ENCODE peak calls at places on chromosomes 13 and 19, in four cellular contexts. D is OCI-LY7, V is keratinocyte, T is HCT116. S is an unnamed sample. For H3K9me3 and H3K4me1, the result is how much of the 10 kb centered on the place peaks cover.

GRCh38 chr19:31226536-31226935 is 122.7 kb downstream of the TSHZ3 start:
- DNase-seq in D (no peak), V (no peak), T (no peak), S (no peak)

GRCh38 chr13:97822377-97822776 is 131.1 kb upstream of the IPO5 start:
- DNase-seq in D (no peak), V (no peak), T (no peak), S (no peak)

GRCh38 chr19:34173145-34173956 is 1.0 kb downstream of the LSM14A start:
- DNase-seq in D (peak), V (no peak), T (no peak), S (peak)

GRCh38 chr19:1081301-1082164 is 13.6 kb downstream of the POLR2E start:
- DNase-seq in D (no peak), V (no peak), T (no peak), S (no peak)

GRCh38 chr13:26721251-26721939 is 39.2 kb downstream of the GPR12 start:
- DNase-seq in D (no peak), V (no peak), T (no peak), S (no peak)

GRCh38 chr13:50400035-50400726 is 384.9 kb downstream of the KCNRG start:
- DNase-seq in D (no peak), V (no peak), T (no peak), S (peak)

GRCh38 chr13:40668335-40668734 is 1.9 kb upstream of the FOXO1 start:
- DNase-seq in D (peak), V (no peak), T (no peak), S (peak)

GRCh38 chr19:12042893-12043292 is 7.4 kb upstream of the ZNF433 start:
- DNase-seq in D (no peak), V (no peak), T (no peak), S (no peak)

GRCh38 chr19:39400997-39401548 is 5.6 kb upstream of the ZFP36 start:
- DNase-seq in D (peak), V (no peak), T (no peak), S (peak)

GRCh38 chr13:113097651-113098050 is 7.9 kb upstream of the F7 start:
- DNase-seq in D (no peak), V (no peak), T (no peak), S (no peak)

GRCh38 chr19:16625183-16625958 is 2.6 kb downstream of the MED26 start:
- DNase-seq in D (no peak), V (no peak), T (no peak), S (no peak)
- H3K4me2 ChIP-seq in D (peak), V (no peak), T (no peak), S (peak)

DNA sequence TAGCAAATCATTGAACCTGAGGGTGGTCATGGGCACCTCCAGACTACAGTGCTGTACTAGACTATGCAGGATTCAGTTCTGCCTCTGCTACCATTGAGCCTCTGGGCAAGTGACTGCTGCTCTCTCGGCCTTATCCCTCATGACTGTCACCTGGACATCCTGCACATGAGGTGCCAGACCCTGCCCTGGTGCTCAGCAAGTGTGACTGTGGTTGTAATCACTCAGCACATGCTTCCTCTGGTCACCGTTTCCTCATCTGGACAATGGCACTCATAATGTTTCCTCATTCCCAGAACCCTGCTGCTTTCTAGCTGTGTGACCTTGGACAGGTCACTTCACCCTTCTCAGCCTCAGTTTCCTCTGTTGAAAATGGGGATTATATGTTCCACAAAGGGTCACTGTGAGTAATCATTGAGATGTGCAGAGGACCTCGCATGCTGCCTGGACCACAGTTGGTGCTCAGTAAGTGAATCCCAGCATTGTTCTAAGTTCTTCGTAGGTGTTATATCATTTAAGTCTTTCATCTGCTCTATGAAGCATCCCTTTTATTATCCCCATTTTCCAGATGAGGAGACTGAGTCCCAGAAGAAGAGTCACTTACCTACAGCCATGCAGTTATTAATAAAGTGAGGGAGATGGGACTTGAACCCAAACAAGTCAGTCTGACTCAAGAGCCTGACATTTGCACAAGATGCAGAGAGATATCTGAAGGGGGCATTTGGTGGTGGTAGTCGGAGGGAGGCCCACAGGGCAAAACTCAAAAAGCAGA is 3.2 kb downstream of the SYT3 start:
- DNase-seq in D (no peak), V (no peak), T (no peak), S (no peak)
- H3K9me3 ChIP-seq in D (under half), V (under half), T (under half), S (under half)

GRCh38 chr19:13366529-13367143 is 139.6 kb downstream of the CACNA1A start:
- DNase-seq in D (peak), V (no peak), T (peak), S (peak)
- H3K4me1 ChIP-seq in D (under half), V (under half), T (under half), S (under half)

DNA sequence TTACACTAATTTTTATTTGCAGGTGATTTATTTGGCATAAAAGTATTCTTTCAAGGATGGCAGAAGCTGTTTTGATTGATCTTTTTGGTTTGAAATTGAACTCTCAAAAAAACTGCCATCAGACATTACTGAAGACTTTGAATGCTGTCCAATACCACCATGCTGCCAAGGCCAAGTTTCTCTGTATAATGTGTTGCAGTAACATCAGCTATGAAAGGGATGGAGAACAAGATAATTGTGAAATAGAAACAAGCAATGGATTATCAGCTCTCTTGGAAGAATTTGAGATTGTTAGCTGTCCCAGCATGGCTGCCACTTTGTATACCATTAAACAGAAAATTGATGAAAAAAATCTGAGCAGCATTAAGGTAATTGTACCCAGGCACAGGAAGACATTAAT is 1.2 kb downstream of the LACC1 start:
- DNase-seq in D (no peak), V (no peak), T (no peak), S (no peak)
- H3K4me2 ChIP-seq in D (peak), V (no peak), T (no peak), S (no peak)

DNA sequence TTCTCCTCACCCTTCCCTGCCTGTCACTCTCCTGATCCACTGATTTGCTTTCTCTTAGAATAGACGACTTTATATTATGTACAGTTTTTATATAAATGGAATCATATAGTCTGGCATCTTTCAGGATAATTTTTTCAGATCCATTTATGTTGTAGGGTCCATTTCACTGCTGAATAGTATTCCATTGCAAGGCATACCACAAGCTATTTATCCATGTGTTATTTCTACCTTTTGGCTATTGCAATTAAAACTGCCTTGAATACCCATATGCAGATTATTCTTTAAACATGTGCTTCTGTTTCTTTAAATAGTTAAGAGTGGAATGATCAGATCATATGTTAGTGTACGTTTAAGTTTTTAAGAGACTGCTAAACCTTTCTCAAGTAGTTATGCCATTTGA is 17.8 kb upstream of the ZNF177 start:
- DNase-seq in D (no peak), V (no peak), T (no peak), S (no peak)
- H3K9me3 ChIP-seq in D (under half), V (under half), T (under half), S (half or more)

GRCh38 chr19:16379521-16380313 is 55.1 kb downstream of the KLF2 start:
- DNase-seq in D (no peak), V (no peak), T (no peak), S (no peak)
- H3K4me1 ChIP-seq in D (under half), V (under half), T (under half), S (under half)

DNA sequence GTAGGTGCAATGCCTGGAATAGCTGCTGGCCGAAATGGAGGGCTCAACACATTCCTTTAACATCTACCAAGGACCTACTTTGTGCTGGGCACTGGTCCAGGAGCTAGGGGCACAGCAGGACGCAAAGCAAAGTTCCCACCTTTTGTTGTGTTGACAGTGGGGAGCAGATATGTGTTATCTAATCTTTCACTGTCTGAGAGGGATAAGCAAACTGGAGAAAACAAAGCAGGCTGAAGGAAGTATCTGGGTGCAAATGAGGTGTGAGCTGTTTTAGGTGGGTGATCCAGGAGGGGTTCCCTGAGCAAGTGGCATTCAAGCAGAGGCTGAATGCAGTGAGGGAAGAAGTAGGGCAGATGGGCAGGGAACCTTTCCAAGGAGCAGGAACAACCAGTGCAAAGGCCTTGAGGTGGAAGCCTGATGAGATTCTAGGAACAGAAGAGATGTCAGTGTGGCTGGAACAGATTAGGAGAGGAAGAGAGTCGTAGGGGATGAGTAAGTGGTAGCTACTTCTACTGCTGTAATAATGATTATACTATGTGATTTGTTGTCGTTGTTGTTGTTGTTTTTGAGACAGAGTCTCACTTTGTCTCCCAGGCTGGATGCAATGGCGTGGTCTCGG is 2.2 kb upstream of the PLAUR start:
- DNase-seq in D (no peak), V (no peak), T (no peak), S (no peak)
- H3K4me2 ChIP-seq in D (no peak), V (no peak), T (peak), S (no peak)

GRCh38 chr13:21013682-21014038 is 47.7 kb downstream of the LATS2 start:
- DNase-seq in D (no peak), V (no peak), T (no peak), S (no peak)

GRCh38 chr13:21014666-21015170 is 46.7 kb downstream of the LATS2 start:
- DNase-seq in D (no peak), V (no peak), T (no peak), S (no peak)

GRCh38 chr13:21012841-21013681 is 48.3 kb downstream of the LATS2 start:
- DNase-seq in D (no peak), V (no peak), T (no peak), S (no peak)

GRCh38 chr13:21015284-21015683 is 46.1 kb downstream of the LATS2 start:
- DNase-seq in D (no peak), V (no peak), T (no peak), S (no peak)

DNA sequence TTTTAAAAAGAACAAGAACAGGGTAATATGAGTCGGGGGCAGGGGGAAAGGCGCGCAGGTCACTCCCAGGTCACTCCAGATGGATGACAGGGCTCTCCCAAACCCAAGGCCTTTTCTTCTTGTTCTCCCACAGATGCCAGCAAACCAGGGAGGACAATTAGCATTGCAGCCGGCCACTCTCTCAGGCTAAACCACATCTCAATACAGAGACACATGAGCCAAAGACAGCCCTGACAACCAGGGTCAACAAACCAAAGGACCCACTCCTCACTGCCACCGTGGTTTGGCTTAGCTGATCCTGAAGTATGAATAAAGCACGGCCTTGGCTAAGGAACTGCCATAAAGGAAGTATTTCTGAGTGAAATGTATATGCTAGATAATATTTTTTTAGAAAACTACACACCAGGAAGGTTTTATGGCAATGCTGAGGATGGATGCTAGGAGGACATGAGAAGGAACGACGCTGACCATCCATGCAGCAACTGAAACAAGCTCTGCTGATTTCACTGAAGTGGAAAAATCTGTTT is 47.2 kb downstream of the LATS2 start:
- DNase-seq in D (no peak), V (no peak), T (no peak), S (no peak)
- H3K9me3 ChIP-seq in D (under half), V (under half), T (under half), S (under half)

S was measured in Karpas-422.